ENCODE peak calls at places on chromosomes 16 and 17, in nine cellular contexts. D is activated effector memory CD4-positive, alpha-beta T cell treated with anti-CD3 and anti-CD28 coated beads, Interleukin-2, amount 50 U/mL, for 16 hours; P is stimulated activated CD4-positive, alpha-beta T cell treated with anti-CD3 and anti-CD28 coated beads, Interleukin-4, amount 100 ng/mL, for 24 hours; U is GM23338; R is body of pancreas; I is central memory CD4-positive, alpha-beta T cell; K is iPS-NIHi11; B is fibroblast of gingiva; Y is stimulated activated CD8-positive, alpha-beta memory T cell treated with anti-CD3 and anti-CD28 coated beads, Interleukin-7, amount 100 ng/mL, for 1 hour. O is an unnamed sample.

GRCh38 chr16:51430716-51431369 is 279.8 kb upstream of the SALL1 start:
- DNase-seq in D (no peak), P (no peak), U (no peak), R (no peak), I (no peak), K (no peak), B (peak; percentile 14), Y (no peak), O (no peak)

GRCh38 chr17:32504166-32504990 is 17.6 kb downstream of the CDK5R1 start:
- DNase-seq in D (peak; percentile 74), P (no peak), U (no peak), R (no peak), I (no peak), K (no peak), B (no peak), Y (no peak), O (no peak)

GRCh38 chr17:18951941-18952842 is at the start of gene SLC5A10:
- DNase-seq in D (no peak), P (no peak), U (peak; percentile 64), R (no peak), I (no peak), K (peak; percentile 78), B (no peak), Y (no peak), O (no peak)

GRCh38 chr16:8173111-8173644 is 417.1 kb downstream of the TMEM114 start:
- DNase-seq in D (no peak), P (peak; percentile 3), U (peak; percentile 92), R (peak; percentile 78), I (no peak), K (peak; percentile 92), B (no peak), Y (no peak), O (peak; percentile 22)

GRCh38 chr17:43316522-43317142 is 82.2 kb upstream of the ARL4D start:
- DNase-seq in D (peak; percentile 71), P (no peak), U (peak; percentile 36), R (peak; percentile 43), I (peak; percentile 27), K (no peak), B (no peak), Y (no peak), O (no peak)

GRCh38 chr17:42744283-42744805 is 496 bp downstream of the EZH1 start:
- DNase-seq in D (peak; percentile 90), P (peak; percentile 77), U (peak; percentile 72), R (peak; percentile 83), I (no peak), K (no peak), B (peak; percentile 44), Y (peak; percentile 32), O (peak; percentile 80)

GRCh38 chr16:53084736-53085538 is 30.1 kb downstream of the CHD9 start:
- DNase-seq in D (no peak), P (no peak), U (no peak), R (no peak), I (no peak), K (no peak), B (no peak), Y (no peak), O (no peak)

GRCh38 chr17:41486316-41486715 is 3.4 kb downstream of the KRT36 start:
- DNase-seq in D (no peak), P (no peak), U (no peak), R (no peak), I (no peak), K (no peak), B (no peak), Y (no peak), O (no peak)

GRCh38 chr16:66512589-66513404 is 37.1 kb downstream of the TK2 start:
- DNase-seq in D (peak; percentile 22), P (no peak), U (no peak), R (peak; percentile 42), I (no peak), K (no peak), B (peak; percentile 71), Y (no peak), O (no peak)

GRCh38 chr17:10743316-10744009 is 13.6 kb upstream of the TMEM220 start:
- DNase-seq in D (no peak), P (no peak), U (no peak), R (no peak), I (no peak), K (no peak), B (peak; percentile 78), Y (no peak), O (no peak)

GRCh38 chr17:17810374-17811248 is 26.2 kb downstream of the SREBF1 start:
- DNase-seq in D (no peak), P (no peak), U (peak; percentile 75), R (no peak), I (no peak), K (no peak), B (peak; percentile 45), Y (no peak), O (no peak)

GRCh38 chr16:11272484-11272883 is 945 bp downstream of the PRM3 start:
- DNase-seq in D (no peak), P (no peak), U (no peak), R (no peak), I (no peak), K (no peak), B (no peak), Y (no peak), O (no peak)

GRCh38 chr16:29825145-29826044 is 5.1 kb downstream of the MVP start:
- DNase-seq in D (peak; percentile 78), P (peak; percentile 63), U (no peak), R (no peak), I (peak; percentile 41), K (no peak), B (peak; percentile 54), Y (no peak), O (peak; percentile 59)

GRCh38 chr16:3171181-3171854 is 16.7 kb upstream of the OR1F1 start:
- DNase-seq in D (peak; percentile 84), P (peak; percentile 50), U (no peak), R (no peak), I (peak; percentile 38), K (peak; percentile 50), B (no peak), Y (no peak), O (no peak)

GRCh38 chr16:70725912-70726828 is 40.3 kb upstream of the MTSS2 start:
- DNase-seq in D (no peak), P (no peak), U (no peak), R (peak; percentile 45), I (no peak), K (no peak), B (no peak), Y (no peak), O (peak; percentile 80)

GRCh38 chr16:894136-894535 is 76.6 kb downstream of the LMF1 start:
- DNase-seq in D (no peak), P (no peak), U (no peak), R (no peak), I (no peak), K (no peak), B (no peak), Y (no peak), O (no peak)

GRCh38 chr16:27428035-27428785 is 26.2 kb downstream of the IL21R start:
- DNase-seq in D (peak; percentile 53), P (peak; percentile 3), U (no peak), R (no peak), I (no peak), K (no peak), B (no peak), Y (no peak), O (no peak)

GRCh38 chr16:20874088-20874581 is 26.0 kb downstream of the DCUN1D3 start:
- DNase-seq in D (no peak), P (no peak), U (no peak), R (no peak), I (no peak), K (no peak), B (no peak), Y (no peak), O (no peak)

GRCh38 chr17:31052187-31052889 is 42.4 kb upstream of the NF1 start:
- DNase-seq in D (no peak), P (no peak), U (no peak), R (peak; percentile 62), I (no peak), K (no peak), B (peak; percentile 96), Y (no peak), O (no peak)

GRCh38 chr17:28684963-28685362 is 23.0 kb downstream of the SUPT6H start:
- DNase-seq in D (no peak), P (no peak), U (no peak), R (peak; percentile 70), I (no peak), K (no peak), B (peak; percentile 56), Y (no peak), O (peak; percentile 39)

O was measured in amygdala.